ENCODE peak calls at places on chromosomes 13 and 19, in four cellular contexts. E is OCI-LY7; L is foreskin fibroblast; Z is stimulated activated CD4-positive, alpha-beta T cell treated with anti-CD3 and anti-CD28 coated beads, Interleukin-2, amount 100 ng/mL, for 48 hours. N is an unnamed sample.
A peak's percentile ranks its signal among the peaks of the same experiment; 100 is the strongest.

GRCh38 chr19:51702103-51702753 is 9.1 kb downstream of the SPACA6 start:
- DNase-seq in Z (peak; percentile 50), E (peak; percentile 45), L (peak; percentile 36), N (peak; percentile 55)

GRCh38 chr19:7928741-7929701 is 3.1 kb upstream of the CTXN1 start:
- DNase-seq in E (peak; percentile 51), L (peak; percentile 71), Z (peak; percentile 51), N (no peak)

GRCh38 chr13:36975172-36975571 is 24.0 kb downstream of the ALG5 start:
- DNase-seq in E (no peak), L (no peak), Z (no peak), N (no peak)

GRCh38 chr19:5354403-5354802 is 13.8 kb upstream of the PTPRS start:
- DNase-seq in L (no peak), Z (peak; percentile 17), E (no peak), N (no peak)

GRCh38 chr13:84430015-84430414 is 547.7 kb upstream of the SLITRK1 start:
- DNase-seq in L (no peak), Z (no peak), E (no peak), N (no peak)

GRCh38 chr13:40315416-40316064 is 350.9 kb downstream of the FOXO1 start:
- DNase-seq in Z (no peak), E (peak; percentile 37), L (no peak), N (no peak)

GRCh38 chr13:69580255-69580654 is 527.4 kb upstream of the ATXN8OS start:
- DNase-seq in E (no peak), Z (no peak), L (no peak), N (no peak)

GRCh38 chr13:113928701-113929627 is 44.9 kb downstream of the C13orf46 start:
- DNase-seq in E (no peak), Z (no peak), L (peak; percentile 95), N (peak; percentile 76)

GRCh38 chr13:111051656-111052232 is 63.4 kb upstream of the ARHGEF7 start:
- DNase-seq in L (no peak), Z (no peak), E (no peak), N (no peak)

GRCh38 chr19:21202865-21203494 is 61.1 kb downstream of the ZNF431 start:
- DNase-seq in Z (peak; percentile 8), L (no peak), E (peak; percentile 68), N (peak; percentile 77)

GRCh38 chr13:19117913-19118739 is 63.5 kb downstream of the TUBA3C start:
- DNase-seq in E (no peak), L (no peak), Z (no peak), N (no peak)

GRCh38 chr19:32876919-32877285 is 7.3 kb upstream of the SLC7A9 start:
- DNase-seq in Z (no peak), L (peak; percentile 51), E (no peak), N (no peak)

GRCh38 chr19:11478167-11479089 is 2.4 kb downstream of the ELAVL3 start:
- DNase-seq in L (no peak), Z (no peak), E (no peak), N (peak; percentile 74)

GRCh38 chr13:77860621-77861020 is 58.0 kb downstream of the EDNRB start:
- DNase-seq in Z (no peak), L (peak; percentile 10), E (no peak), N (no peak)

GRCh38 chr13:20161275-20161950 is 561 bp upstream of the GJA3 start:
- DNase-seq in Z (peak; percentile 26), E (peak; percentile 19), L (peak; percentile 9), N (no peak)

GRCh38 chr19:35755550-35756371 is 1.1 kb downstream of the HSPB6 start:
- DNase-seq in L (peak; percentile 86), Z (peak; percentile 54), E (no peak), N (no peak)

GRCh38 chr19:7013678-7014077 is 7.6 kb downstream of the MBD3L2B start:
- DNase-seq in Z (no peak), E (no peak), L (no peak), N (peak; percentile 70)

GRCh38 chr13:37811441-37811840 is 58.1 kb downstream of the TRPC4 start:
- DNase-seq in E (no peak), L (no peak), Z (no peak), N (no peak)

GRCh38 chr13:23463631-23464030 is 30.1 kb upstream of the SACS start:
- DNase-seq in E (no peak), Z (no peak), L (no peak), N (no peak)

GRCh38 chr19:2043864-2044708 is 7.0 kb downstream of the MKNK2 start:
- DNase-seq in L (no peak), E (peak; percentile 46), Z (no peak), N (no peak)

GRCh38 chr13:97367016-97367415 is 67.0 kb upstream of the RAP2A start:
- DNase-seq in Z (no peak), L (peak; percentile 56), E (no peak), N (peak; percentile 70)